ENCODE peak calls at places on chromosome 20, in four cellular contexts. Z, K, T and L are unnamed samples.

GRCh38 chr20:62660216-62660615 is 17.9 kb downstream of the SLCO4A1 start:
- DNase-seq in Z (no peak), K (no peak), T (no peak), L (no peak)

GRCh38 chr20:13736792-13737191 is 47.9 kb downstream of the ESF1 start:
- DNase-seq in Z (no peak), K (peak), T (no peak), L (no peak)

GRCh38 chr20:22453244-22454080 is 130.9 kb downstream of the FOXA2 start:
- DNase-seq in Z (no peak), K (no peak), T (peak), L (peak)

GRCh38 chr20:22411568-22412450 is 172.6 kb downstream of the FOXA2 start:
- DNase-seq in Z (no peak), K (peak), T (peak), L (peak)

GRCh38 chr20:38776363-38776762 is 28.1 kb downstream of the ACTR5 start:
- DNase-seq in Z (no peak), K (no peak), T (no peak), L (no peak)

GRCh38 chr20:19880256-19881079 is 122.4 kb downstream of the RIN2 start:
- DNase-seq in Z (no peak), K (no peak), T (peak), L (peak)

GRCh38 chr20:8757146-8757545 is 311.7 kb upstream of the PLCB4 start:
- DNase-seq in Z (no peak), K (peak), T (peak), L (no peak)

GRCh38 chr20:32574296-32575226 is 10.6 kb downstream of the NOL4L start:
- DNase-seq in Z (no peak), K (peak), T (peak), L (no peak)

GRCh38 chr20:57559658-57560553 is 1.0 kb upstream of the PCK1 start:
- DNase-seq in Z (no peak), K (no peak), T (no peak), L (no peak)

GRCh38 chr20:3158968-3159431 is 665 bp downstream of the FASTKD5 start:
- DNase-seq in Z (no peak), K (peak), T (peak), L (no peak)

GRCh38 chr20:38139919-38140753 is 24.9 kb downstream of the TGM2 start:
- DNase-seq in Z (no peak), K (no peak), T (no peak), L (no peak)

GRCh38 chr20:57275334-57275733 is 8.9 kb upstream of the BMP7 start:
- DNase-seq in Z (no peak), K (no peak), T (no peak), L (no peak)

GRCh38 chr20:53677447-53678314 is 84.0 kb upstream of the ZNF217 start:
- DNase-seq in Z (no peak), K (peak), T (no peak), L (no peak)

GRCh38 chr20:63124092-63124781 is 91.7 kb downstream of the YTHDF1 start:
- DNase-seq in Z (no peak), K (no peak), T (no peak), L (no peak)

GRCh38 chr20:10522328-10522727 is 87.2 kb downstream of the SLX4IP start:
- DNase-seq in Z (no peak), K (no peak), T (no peak), L (no peak)

GRCh38 chr20:62176866-62177265 is 6.0 kb upstream of the MTG2 start:
- DNase-seq in Z (no peak), K (no peak), T (no peak), L (no peak)

GRCh38 chr20:40255368-40255767 is 433.7 kb downstream of the MAFB start:
- DNase-seq in Z (no peak), K (peak), T (no peak), L (no peak)

GRCh38 chr20:46830886-46831632 is 63.6 kb upstream of the EYA2 start:
- DNase-seq in Z (no peak), K (no peak), T (no peak), L (no peak)

GRCh38 chr20:18666803-18667460 is 79.1 kb downstream of the DTD1 start:
- DNase-seq in Z (no peak), K (no peak), T (no peak), L (no peak)

GRCh38 chr20:14633507-14633906 is 296.1 kb upstream of the FLRT3 start:
- DNase-seq in Z (no peak), K (no peak), T (no peak), L (no peak)

GRCh38 chr20:51339721-51340450 is 202.6 kb downstream of the NFATC2 start:
- DNase-seq in Z (no peak), K (peak), T (no peak), L (no peak)

GRCh38 chr20:62818592-62819493 is 2.0 kb downstream of the COL9A3 start:
- DNase-seq in Z (no peak), K (no peak), T (no peak), L (peak)

GRCh38 chr20:4854502-4854901 is 132.8 kb downstream of the PRND start:
- DNase-seq in Z (no peak), K (no peak), T (no peak), L (no peak)

GRCh38 chr20:63005862-63006564 is 751 bp downstream of the BHLHE23 start:
- DNase-seq in Z (no peak), K (peak), T (no peak), L (no peak)

GRCh38 chr20:56412473-56412790 is 372 bp downstream of the CASS4 start:
- DNase-seq in Z (no peak), K (no peak), T (no peak), L (no peak)

GRCh38 chr20:48295966-48296421 is 510.7 kb upstream of the SULF2 start:
- DNase-seq in Z (no peak), K (peak), T (peak), L (no peak)